ENCODE peak calls at places on chromosomes 1 and 21, in seven cellular contexts. D is breast epithelium, I is HCT116, K is suprapubic skin, R is stomach, X is GM23338, T is HL-60. G is an unnamed sample.

GRCh38 chr1:181090653-181091126 is 2.2 kb downstream of the IER5 start:
- DNase-seq in K (no peak), D (no peak), X (no peak), I (no peak), R (no peak), T (no peak), G (no peak)

GRCh38 chr21:34202553-34203332 is 129.4 kb downstream of the MRPS6 start:
- DNase-seq in D (peak), R (no peak), T (peak), K (no peak), I (peak), X (peak), G (no peak)

GRCh38 chr1:151992345-151993083 is 1.1 kb downstream of the S100A10 start:
- DNase-seq in I (peak), X (peak), D (peak), K (peak), R (peak), T (peak), G (peak)

GRCh38 chr1:148373236-148373935 is 109.7 kb downstream of the PPIAL4G start:
- DNase-seq in K (no peak), D (no peak), R (no peak), T (no peak), I (no peak), X (no peak), G (no peak)

GRCh38 chr1:170357750-170358149 is 174.2 kb upstream of the GORAB start:
- DNase-seq in R (no peak), D (no peak), I (no peak), X (no peak), K (no peak), T (no peak), G (no peak)

GRCh38 chr1:86068841-86069756 is 87.5 kb downstream of the COL24A1 start:
- DNase-seq in K (no peak), T (no peak), X (no peak), R (no peak), D (no peak), I (no peak), G (no peak)

GRCh38 chr1:1996207-1996651 is 7.4 kb downstream of the CFAP74 start:
- DNase-seq in T (peak), R (no peak), D (no peak), I (no peak), X (no peak), K (no peak), G (no peak)

GRCh38 chr1:56424744-56425493 is 154.4 kb downstream of the PLPP3 start:
- DNase-seq in K (no peak), D (no peak), X (no peak), T (peak), I (peak), R (peak), G (no peak)

GRCh38 chr1:162366149-162366548 is 10.5 kb downstream of the SPATA46 start:
- DNase-seq in D (no peak), K (no peak), T (no peak), I (no peak), X (no peak), R (no peak), G (no peak)

GRCh38 chr1:45478129-45478802 is 12.7 kb downstream of the TESK2 start:
- DNase-seq in K (no peak), T (no peak), X (no peak), D (no peak), I (no peak), R (no peak), G (no peak)

GRCh38 chr1:103859721-103860120 is 110.0 kb downstream of the AMY1C start:
- DNase-seq in D (no peak), X (no peak), K (no peak), I (no peak), R (no peak), T (no peak), G (no peak)

GRCh38 chr1:1599919-1600860 is at the start of gene FNDC10:
- DNase-seq in D (no peak), R (no peak), T (no peak), K (no peak), I (no peak), X (peak), G (no peak)

GRCh38 chr1:62288224-62288623 is 31.0 kb downstream of the KANK4 start:
- DNase-seq in K (no peak), X (no peak), T (no peak), R (no peak), I (no peak), D (no peak), G (no peak)

GRCh38 chr21:21997390-21998333 is 999.5 kb downstream of the NCAM2 start:
- DNase-seq in R (no peak), T (no peak), I (no peak), D (no peak), K (no peak), X (peak), G (no peak)

GRCh38 chr1:16628361-16629111 is 15.2 kb upstream of the NBPF1 start:
- DNase-seq in X (peak), R (peak), T (no peak), D (no peak), I (no peak), K (no peak), G (no peak)

GRCh38 chr1:172499636-172500141 is 33.3 kb upstream of the SUCO start:
- DNase-seq in X (no peak), D (peak), T (peak), R (no peak), K (no peak), I (peak), G (peak)

GRCh38 chr1:21021311-21021710 is 155.4 kb downstream of the EIF4G3 start:
- DNase-seq in T (no peak), X (no peak), K (no peak), D (no peak), I (no peak), R (no peak), G (no peak)

DNA sequence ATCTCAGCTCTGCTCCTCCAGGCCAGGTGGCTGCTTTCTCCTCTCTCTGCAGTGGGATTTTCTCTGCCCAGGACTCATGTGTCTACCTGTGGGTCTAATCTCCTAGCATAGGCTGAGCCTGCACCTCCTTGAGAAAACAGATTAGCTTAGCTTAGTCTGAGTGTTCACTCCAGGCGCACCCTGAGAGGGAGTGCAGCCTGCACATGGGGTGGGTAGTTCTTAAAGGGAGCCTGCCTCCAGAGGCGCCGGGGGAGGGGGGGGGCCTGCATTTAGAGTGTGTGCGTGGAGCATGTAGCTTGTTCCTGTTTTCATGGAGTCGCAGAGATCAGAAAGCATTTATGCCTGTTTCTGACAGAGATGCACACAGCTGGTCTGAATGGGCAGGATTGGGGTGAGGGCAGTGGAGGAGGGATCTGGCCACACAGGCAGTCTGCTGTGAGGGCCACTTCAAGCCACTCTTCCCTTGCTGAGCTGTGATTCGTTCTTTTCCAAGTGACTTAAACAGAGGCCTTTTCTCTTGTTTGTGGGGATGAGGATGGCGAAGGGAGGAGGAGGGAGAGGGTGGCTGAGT is 45.2 kb downstream of the GALNT2 start:
- DNase-seq in I (no peak), D (no peak), R (no peak), K (no peak), T (no peak), X (peak), G (no peak)
- H3K4me3 ChIP-seq in I (no peak), D (no peak), R (no peak), K (no peak), T (no peak), X (no peak), G (no peak)

DNA sequence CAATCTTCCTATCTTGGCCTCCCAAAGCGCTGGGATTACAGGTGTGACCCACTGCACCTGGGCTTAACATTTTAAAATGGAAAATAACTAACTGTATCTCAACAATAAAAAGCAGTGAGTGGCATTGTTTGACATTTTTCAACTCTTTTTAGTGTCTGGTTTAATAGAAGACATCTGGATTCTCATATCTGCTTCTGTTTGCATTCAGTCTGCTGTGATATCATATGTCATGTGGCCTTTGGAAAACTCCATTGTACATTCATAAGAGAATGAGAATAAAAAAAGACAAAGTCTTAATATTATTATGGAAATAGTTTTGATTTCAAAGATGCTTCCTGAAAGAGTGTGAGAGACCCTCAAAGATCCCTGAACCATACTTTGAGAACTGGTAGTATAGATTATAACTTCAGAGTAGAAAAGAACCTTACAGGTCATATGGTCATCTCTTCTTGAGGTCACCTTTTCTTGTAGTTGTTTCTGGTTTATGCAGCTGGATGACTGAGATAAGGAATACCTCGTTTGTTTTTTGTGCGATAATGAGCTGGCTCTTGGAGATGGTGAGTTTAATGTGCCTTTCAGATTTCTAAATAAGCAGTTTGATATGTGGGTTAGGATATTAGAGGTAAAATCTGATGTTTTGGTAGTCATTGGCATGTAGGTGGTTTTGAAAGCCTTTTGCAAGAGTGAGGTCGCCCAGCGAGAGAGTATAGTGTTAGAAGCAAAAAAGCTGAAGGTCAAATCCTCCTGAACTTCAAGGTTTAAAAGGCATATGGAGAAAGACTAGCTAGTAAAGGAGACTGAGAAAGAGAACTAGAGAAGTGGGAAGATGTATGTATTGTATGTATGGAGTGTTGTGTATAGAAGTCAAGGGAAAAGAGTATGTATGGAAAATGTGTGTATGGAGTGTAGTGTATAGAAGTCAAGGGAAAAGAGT is 17.2 kb downstream of the CEP350 start:
- DNase-seq in I (no peak), T (no peak), K (no peak), R (no peak), D (no peak), X (no peak), G (no peak)
- H3K27ac ChIP-seq in I (no peak), T (no peak), K (no peak), R (no peak), D (no peak), X (no peak), G (no peak)

DNA sequence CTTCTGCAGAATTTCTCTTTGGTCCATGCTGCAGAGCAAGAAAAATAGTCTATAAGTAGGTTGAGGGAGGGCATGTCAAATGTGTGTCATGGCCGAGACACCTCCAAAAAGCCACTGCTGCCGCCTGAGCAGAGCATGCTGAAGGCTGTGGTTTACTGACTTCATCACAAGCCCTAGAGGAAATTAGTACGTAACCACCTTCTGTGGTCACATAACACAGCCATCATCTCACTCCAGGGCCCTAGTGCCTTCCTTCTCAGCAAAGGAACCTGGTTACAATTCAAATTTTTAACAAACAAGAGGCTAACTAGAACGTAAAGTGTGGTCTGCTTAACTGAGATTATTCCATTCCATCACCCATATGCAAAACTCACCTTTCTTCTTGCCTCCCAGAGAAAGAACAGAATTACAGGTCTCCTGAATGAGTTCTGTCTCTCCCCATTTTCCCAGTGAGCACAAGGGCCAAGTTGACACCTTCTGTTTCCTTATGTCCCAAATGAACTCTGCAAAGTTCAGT is at the start of gene PTPN22:
- DNase-seq in K (no peak), I (no peak), T (peak), R (peak), X (no peak), D (peak), G (peak)
- TF ChIP-seq POLR2AphosphoS5 in K (no peak), I (no peak), T (peak), R (peak), X (no peak), D (no peak), G (no peak)

GRCh38 chr1:228647523-228648444 is 87.5 kb upstream of the RHOU start:
- DNase-seq in R (peak), T (peak), I (peak), X (peak), K (peak), D (peak), G (peak)
- H3K4me3 ChIP-seq in R (peak), T (peak), I (peak), X (peak), K (peak), D (peak), G (peak)

GRCh38 chr1:202107321-202107761 is 15.4 kb upstream of the GPR37L1 start:
- DNase-seq in R (peak), K (no peak), X (no peak), I (no peak), T (no peak), D (peak), G (peak)
- H3K27ac ChIP-seq in R (peak), K (peak), X (no peak), I (peak), T (no peak), D (peak), G (peak)

GRCh38 chr1:58718435-58718834 is 18.6 kb upstream of the MYSM1 start:
- DNase-seq in K (no peak), I (no peak), T (no peak), X (no peak), R (no peak), D (no peak), G (no peak)
- TF ChIP-seq POLR2AphosphoS5 in K (no peak), I (no peak), T (no peak), X (no peak), R (no peak), D (no peak), G (no peak)

GRCh38 chr1:110408488-110408887 is 994 bp upstream of the LAMTOR5 start:
- DNase-seq in T (no peak), I (no peak), D (no peak), K (no peak), X (no peak), R (no peak), G (no peak)
- H3K4me3 ChIP-seq in T (peak), I (peak), D (peak), K (peak), X (peak), R (peak), G (no peak)

GRCh38 chr1:7375781-7376660 is 395.1 kb upstream of the VAMP3 start:
- DNase-seq in K (peak), X (no peak), T (no peak), I (no peak), R (peak), D (peak), G (no peak)

GRCh38 chr1:7373251-7373650 is 397.8 kb upstream of the VAMP3 start:
- DNase-seq in R (no peak), T (no peak), D (no peak), X (no peak), K (peak), I (no peak), G (no peak)

GRCh38 chr1:7373936-7374760 is 396.9 kb upstream of the VAMP3 start:
- DNase-seq in R (peak), X (no peak), T (no peak), D (no peak), K (peak), I (no peak), G (no peak)

GRCh38 chr1:7375329-7375728 is 395.8 kb upstream of the VAMP3 start:
- DNase-seq in I (no peak), D (peak), X (no peak), T (no peak), K (peak), R (peak), G (no peak)

DNA sequence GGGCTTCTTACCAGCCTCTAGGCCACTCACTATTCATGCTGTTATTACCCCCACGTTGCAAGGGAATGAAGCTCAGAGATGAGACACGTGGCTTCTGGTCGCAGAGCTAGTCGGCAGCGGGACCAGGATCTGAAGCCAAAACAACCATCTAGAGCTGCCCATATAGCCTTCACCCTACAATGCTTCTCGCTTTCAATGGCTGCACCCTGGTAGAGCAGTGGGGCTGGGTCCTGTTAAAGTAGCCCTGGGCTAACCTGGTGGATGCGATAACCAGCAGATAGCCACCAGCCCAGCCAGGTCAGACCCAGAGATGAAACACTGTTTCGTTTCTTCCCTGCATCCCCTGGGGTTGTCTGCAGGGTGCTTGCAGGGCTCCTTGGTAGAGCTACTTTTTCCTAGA is 396.3 kb upstream of the VAMP3 start:
- DNase-seq in K (peak), T (no peak), R (peak), X (no peak), I (no peak), D (no peak), G (no peak)
- H3K27ac ChIP-seq in K (no peak), T (no peak), R (no peak), X (no peak), I (no peak), D (no peak), G (no peak)

GRCh38 chr1:112391603-112391940 is 4.4 kb upstream of the CTTNBP2NL start:
- DNase-seq in R (no peak), D (no peak), T (no peak), I (no peak), K (no peak), X (no peak), G (no peak)

GRCh38 chr1:112394743-112395062 is 1.3 kb upstream of the CTTNBP2NL start:
- DNase-seq in K (no peak), X (no peak), D (no peak), I (no peak), R (no peak), T (no peak), G (no peak)

GRCh38 chr1:112395832-112396667 is at the start of gene CTTNBP2NL:
- DNase-seq in X (peak), I (peak), D (peak), K (peak), R (peak), T (peak), G (peak)

GRCh38 chr1:112395261-112395831 is 668 bp upstream of the CTTNBP2NL start:
- DNase-seq in D (no peak), R (no peak), I (no peak), X (peak), K (no peak), T (no peak), G (no peak)

DNA sequence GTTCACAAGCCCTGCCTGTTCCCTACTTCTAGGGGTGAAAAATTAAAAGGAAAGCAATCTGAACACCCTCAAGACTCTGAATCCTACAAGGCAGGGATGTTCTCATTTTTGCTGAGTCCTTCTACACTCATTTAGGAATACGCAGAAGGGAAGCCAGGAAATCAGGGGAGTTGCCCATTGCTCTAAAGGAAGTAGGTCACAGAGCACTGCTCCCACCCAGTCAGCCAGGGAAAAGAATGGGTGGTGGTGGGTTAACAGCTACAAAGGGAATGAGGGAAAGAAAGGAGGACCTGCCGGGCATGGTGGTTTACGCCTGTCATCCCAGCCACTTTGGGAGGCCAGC is 2.4 kb upstream of the CTTNBP2NL start:
- DNase-seq in R (no peak), X (no peak), D (no peak), I (no peak), K (no peak), T (no peak), G (no peak)
- TF ChIP-seq POLR2AphosphoS5 in R (peak), X (no peak), D (no peak), I (no peak), K (no peak), T (no peak), G (no peak)

DNA sequence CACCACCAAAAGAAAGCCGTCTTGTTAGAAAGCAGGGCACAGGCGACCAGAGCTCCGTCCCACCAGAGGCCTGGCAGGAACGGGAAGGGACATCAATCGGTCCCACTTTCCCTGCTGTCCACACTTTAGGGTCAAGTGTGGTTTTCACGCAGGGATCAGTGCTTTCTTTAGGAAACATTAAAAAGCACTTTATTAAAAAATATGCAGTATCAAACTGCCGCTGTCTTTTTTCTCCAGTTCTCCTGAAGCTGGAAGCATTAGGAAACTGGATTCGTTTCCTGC is 437 bp downstream of the IFNLR1 start:
- DNase-seq in K (no peak), I (no peak), X (no peak), T (no peak), D (no peak), R (no peak), G (no peak)
- H3K4me3 ChIP-seq in K (peak), I (peak), X (peak), T (no peak), D (peak), R (peak), G (peak)